ENCODE peak calls at places on chromosomes 16 and 17, in ten cellular contexts. R, E, V, L, Q, P, S, I, U and Z are unnamed samples.

GRCh38 chr16:79632289-79632688 is 31.8 kb upstream of the MAF start:
- DNase-seq in E (no peak), I (no peak), S (no peak), U (no peak), Q (peak; percentile 19), V (no peak), R (no peak), P (no peak), L (no peak), Z (no peak)

GRCh38 chr17:50452627-50453300 is 15.9 kb downstream of the CHAD start:
- DNase-seq in P (peak; percentile 55), I (no peak), Q (no peak), R (peak; percentile 28), L (peak; percentile 8), U (no peak), S (peak; percentile 19), E (no peak), V (no peak), Z (no peak)

GRCh38 chr16:35561346-35561745 is 2101.9 kb downstream of the TP53TG3F start:
- DNase-seq in Q (no peak), L (no peak), V (no peak), P (no peak), I (no peak), S (no peak), R (no peak), E (no peak), U (no peak), Z (no peak)

GRCh38 chr16:89721644-89722391 is 481 bp downstream of the ZNF276 start:
- DNase-seq in S (peak; percentile 34), U (peak; percentile 46), P (peak; percentile 86), Q (peak; percentile 56), V (no peak), E (peak; percentile 61), R (peak; percentile 76), I (no peak), L (no peak), Z (no peak)

GRCh38 chr16:81275064-81275532 is 36.6 kb downstream of the BCO1 start:
- DNase-seq in P (no peak), E (no peak), U (no peak), L (no peak), V (no peak), S (no peak), R (no peak), I (no peak), Q (no peak), Z (no peak)

GRCh38 chr16:56558024-56558747 is 6.7 kb upstream of the MT4 start:
- DNase-seq in V (peak; percentile 8), S (peak; percentile 75), U (peak; percentile 78), P (no peak), L (no peak), R (no peak), I (peak; percentile 63), Q (peak; percentile 26), E (no peak), Z (no peak)

GRCh38 chr16:82096641-82097040 is 61.6 kb downstream of the HSD17B2 start:
- DNase-seq in E (no peak), I (no peak), V (no peak), L (no peak), S (no peak), R (no peak), P (no peak), Q (no peak), U (no peak), Z (no peak)

GRCh38 chr16:8183186-8184099 is 406.9 kb downstream of the TMEM114 start:
- DNase-seq in U (no peak), E (no peak), R (no peak), Q (no peak), V (no peak), I (no peak), S (no peak), P (no peak), L (no peak), Z (no peak)

GRCh38 chr17:2025220-2025621 is at the start of gene RTN4RL1:
- DNase-seq in U (peak; percentile 51), E (peak; percentile 68), P (peak; percentile 76), V (no peak), L (no peak), Q (peak; percentile 80), R (peak; percentile 31), S (no peak), I (peak; percentile 72), Z (no peak)

GRCh38 chr16:48687421-48688038 is 77.5 kb upstream of the N4BP1 start:
- DNase-seq in V (peak; percentile 29), E (peak; percentile 51), S (peak; percentile 67), U (peak; percentile 72), R (peak; percentile 60), P (peak; percentile 35), I (peak; percentile 18), Q (peak; percentile 70), L (peak; percentile 13), Z (no peak)

GRCh38 chr16:19331794-19332193 is 46.3 kb downstream of the CLEC19A start:
- DNase-seq in L (no peak), Q (no peak), U (no peak), S (no peak), V (no peak), P (no peak), I (no peak), R (no peak), E (no peak), Z (no peak)

GRCh38 chr17:32827227-32827626 is 49.7 kb downstream of the MYO1D start:
- DNase-seq in U (no peak), Q (no peak), I (no peak), V (no peak), E (no peak), P (no peak), L (peak; percentile 65), R (no peak), S (no peak), Z (no peak)

GRCh38 chr16:27211026-27211425 is 7.7 kb downstream of the KDM8 start:
- DNase-seq in U (no peak), L (no peak), V (no peak), P (no peak), I (no peak), E (no peak), R (no peak), Q (no peak), S (no peak), Z (no peak)

GRCh38 chr17:81577278-81578000 is 25.3 kb upstream of the FAAP100 start:
- DNase-seq in I (no peak), P (no peak), S (no peak), U (peak; percentile 68), R (peak; percentile 95), V (no peak), E (no peak), L (no peak), Q (peak; percentile 76), Z (no peak)

GRCh38 chr17:45370949-45371413 is 54.2 kb upstream of the MAP3K14 start:
- DNase-seq in V (no peak), Q (peak; percentile 79), S (peak; percentile 50), E (no peak), U (no peak), L (no peak), I (no peak), R (no peak), P (no peak), Z (no peak)

GRCh38 chr17:82086941-82087906 is 10.8 kb downstream of the FASN start:
- DNase-seq in V (no peak), U (no peak), R (no peak), S (no peak), E (no peak), Q (no peak), L (no peak), I (no peak), P (no peak), Z (no peak)

DNA sequence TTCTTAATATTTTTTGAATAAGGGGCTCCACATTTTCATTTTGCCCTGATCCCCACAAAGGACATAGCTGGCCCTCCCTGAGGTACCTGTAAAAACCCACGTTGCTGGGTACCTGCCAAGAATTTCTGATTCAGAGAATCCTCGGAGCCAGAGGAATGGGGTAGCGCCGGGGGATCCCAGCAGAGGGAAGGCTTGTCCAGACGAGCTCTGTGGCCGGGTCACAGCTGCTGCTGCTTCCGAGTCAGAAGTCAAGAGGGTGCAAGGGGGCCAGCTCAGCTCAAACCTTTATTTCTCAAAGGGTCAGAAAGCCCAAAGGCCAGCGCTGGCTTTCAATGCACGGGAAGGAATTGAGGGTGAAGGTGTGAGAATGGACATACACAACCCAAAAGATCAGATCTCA is 68.9 kb upstream of the SDK2 start:
- DNase-seq in Q (no peak), E (no peak), R (no peak), U (no peak), P (no peak), V (no peak), I (peak; percentile 33), L (no peak), S (no peak), Z (no peak)
- TF ChIP-seq CTCF in Q (no peak), E (no peak), R (no peak), U (no peak), P (no peak), V (no peak), I (no peak), L (no peak), S (no peak), Z (no peak)

GRCh38 chr16:70745536-70746025 is 55.4 kb downstream of the VAC14 start:
- DNase-seq in Q (no peak), P (no peak), V (no peak), S (no peak), U (no peak), R (no peak), I (no peak), L (no peak), E (no peak), Z (no peak)
- TF ChIP-seq CTCF in Q (no peak), P (no peak), V (no peak), S (no peak), U (no peak), R (no peak), I (no peak), L (no peak), E (no peak), Z (no peak)

DNA sequence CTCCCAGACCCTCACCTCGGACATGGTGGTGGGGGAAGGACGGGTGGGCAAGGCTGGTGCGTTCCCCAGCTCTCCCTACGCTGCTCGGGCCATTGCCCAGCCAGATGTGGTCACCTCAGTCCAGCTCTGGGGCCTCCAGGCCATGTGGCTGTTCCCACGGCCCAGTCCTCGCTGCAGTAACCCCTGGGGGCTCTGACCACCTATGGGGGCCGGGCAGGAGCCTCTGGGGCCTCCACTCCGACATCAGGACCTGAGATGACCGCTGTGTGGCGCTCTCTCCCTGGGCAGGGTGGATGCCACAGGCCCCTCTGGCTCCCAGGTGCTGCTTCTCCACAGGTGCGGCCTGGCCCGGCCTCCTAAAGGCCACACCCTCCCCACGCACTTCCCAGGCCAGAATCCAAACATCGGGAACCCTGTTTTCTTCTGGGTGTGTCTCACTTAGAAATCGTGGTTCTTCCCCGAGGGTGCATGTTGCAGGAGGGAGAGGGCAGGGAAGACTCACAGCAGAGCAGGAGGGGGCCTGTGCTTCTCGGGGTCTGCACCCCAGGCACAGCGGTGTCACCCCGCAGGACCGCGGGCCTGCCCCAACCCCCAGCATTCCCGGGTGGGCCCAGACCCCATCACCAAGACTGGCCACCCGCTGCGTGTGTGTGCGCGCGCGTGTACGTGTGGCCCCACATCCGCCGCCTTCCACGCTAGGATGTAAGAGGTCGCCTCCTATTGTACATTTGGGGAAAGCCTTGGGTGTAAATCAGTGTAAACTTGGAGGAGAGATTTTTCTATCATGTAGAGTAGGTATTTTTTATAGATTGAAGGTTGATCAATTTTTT is 5.9 kb upstream of the CAPN15 start:
- DNase-seq in R (no peak), I (no peak), L (no peak), E (no peak), U (no peak), P (no peak), Q (no peak), V (no peak), S (no peak), Z (no peak)
- TF ChIP-seq CTCF in R (no peak), I (no peak), L (no peak), E (no peak), U (no peak), P (no peak), Q (no peak), V (no peak), S (no peak), Z (no peak)

GRCh38 chr17:16349461-16349860 is 3.8 kb downstream of the CENPV start:
- DNase-seq in R (no peak), P (no peak), L (no peak), U (no peak), Q (no peak), V (no peak), I (no peak), E (no peak), S (no peak), Z (no peak)
- TF ChIP-seq CTCF in R (no peak), P (no peak), L (no peak), U (no peak), Q (no peak), V (no peak), I (no peak), E (no peak), S (no peak), Z (no peak)